ENCODE peak calls at places on chromosomes 2 and 18, in four cellular contexts. One of them, this sample, is unnamed.

GRCh38 chr2:95372845-95373244 is 29.7 kb upstream of the FAHD2A start:
- DNase-seq in choroid plexus epithelial cell: no peak
- DNase-seq in left ventricle myocardium inferior: peak
- DNase-seq in MCF 10A: no peak
- DNase-seq in this sample: peak

GRCh38 chr2:208906330-208906729 is 499.7 kb downstream of the PTH2R start:
- DNase-seq in choroid plexus epithelial cell: no peak
- DNase-seq in left ventricle myocardium inferior: no peak
- DNase-seq in MCF 10A: no peak
- DNase-seq in this sample: no peak

GRCh38 chr2:127125821-127126220 is 18.9 kb upstream of the BIN1 start:
- DNase-seq in choroid plexus epithelial cell: no peak
- DNase-seq in left ventricle myocardium inferior: no peak
- DNase-seq in MCF 10A: no peak
- DNase-seq in this sample: no peak

GRCh38 chr2:15782009-15782751 is 158.2 kb upstream of the MYCN start:
- DNase-seq in choroid plexus epithelial cell: no peak
- DNase-seq in left ventricle myocardium inferior: no peak
- DNase-seq in MCF 10A: peak
- DNase-seq in this sample: no peak

GRCh38 chr2:8822218-8822617 is 15.2 kb downstream of the KIDINS220 start:
- DNase-seq in choroid plexus epithelial cell: peak
- DNase-seq in left ventricle myocardium inferior: no peak
- DNase-seq in MCF 10A: peak
- DNase-seq in this sample: no peak

GRCh38 chr2:43745457-43745856 is 28.4 kb upstream of the DYNC2LI1 start:
- DNase-seq in choroid plexus epithelial cell: peak
- DNase-seq in left ventricle myocardium inferior: no peak
- DNase-seq in MCF 10A: no peak
- DNase-seq in this sample: no peak

GRCh38 chr2:208363485-208363884 is 43.1 kb upstream of the PTH2R start:
- DNase-seq in choroid plexus epithelial cell: peak
- DNase-seq in left ventricle myocardium inferior: no peak
- DNase-seq in MCF 10A: peak
- DNase-seq in this sample: no peak

GRCh38 chr2:241063587-241063986 is 38.5 kb downstream of the MTERF4 start:
- DNase-seq in choroid plexus epithelial cell: no peak
- DNase-seq in left ventricle myocardium inferior: no peak
- DNase-seq in MCF 10A: peak
- DNase-seq in this sample: no peak

GRCh38 chr2:17757321-17757720 is 3.4 kb downstream of the GEN1 start:
- DNase-seq in choroid plexus epithelial cell: peak
- DNase-seq in left ventricle myocardium inferior: no peak
- DNase-seq in MCF 10A: peak
- DNase-seq in this sample: no peak
- TF ChIP-seq CTCF in choroid plexus epithelial cell: no peak
- TF ChIP-seq CTCF in left ventricle myocardium inferior: no peak
- TF ChIP-seq CTCF in MCF 10A: no peak
- TF ChIP-seq CTCF in this sample: peak

GRCh38 chr2:167340322-167340721 is 452.0 kb downstream of the XIRP2 start:
- DNase-seq in choroid plexus epithelial cell: no peak
- DNase-seq in left ventricle myocardium inferior: no peak
- DNase-seq in MCF 10A: no peak
- DNase-seq in this sample: no peak

GRCh38 chr2:167345559-167345958 is 457.3 kb downstream of the XIRP2 start:
- DNase-seq in choroid plexus epithelial cell: no peak
- DNase-seq in left ventricle myocardium inferior: no peak
- DNase-seq in MCF 10A: no peak
- DNase-seq in this sample: no peak

DNA sequence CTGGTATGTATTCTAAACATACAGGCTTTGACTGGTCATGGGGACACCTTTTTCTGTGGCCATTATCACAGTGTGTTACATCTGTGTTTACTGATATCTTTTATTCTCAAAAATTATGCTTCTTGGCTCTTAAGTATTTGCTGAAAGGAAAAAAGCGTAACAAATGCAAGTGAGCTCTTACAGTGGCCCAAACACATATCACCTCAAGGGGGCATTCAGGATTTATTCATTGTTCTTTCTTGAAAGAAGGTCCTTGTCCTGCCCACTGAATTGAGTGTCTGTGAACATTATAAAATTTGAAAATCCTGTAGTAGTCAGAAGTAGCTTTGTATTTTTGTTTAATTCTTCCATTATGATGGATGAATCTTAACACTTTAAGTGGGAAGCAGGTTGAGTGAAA is 454.5 kb downstream of the XIRP2 start:
- DNase-seq in choroid plexus epithelial cell: peak
- DNase-seq in left ventricle myocardium inferior: no peak
- DNase-seq in MCF 10A: no peak
- DNase-seq in this sample: no peak
- TF ChIP-seq CTCF in choroid plexus epithelial cell: peak
- TF ChIP-seq CTCF in left ventricle myocardium inferior: no peak
- TF ChIP-seq CTCF in MCF 10A: no peak
- TF ChIP-seq CTCF in this sample: peak

DNA sequence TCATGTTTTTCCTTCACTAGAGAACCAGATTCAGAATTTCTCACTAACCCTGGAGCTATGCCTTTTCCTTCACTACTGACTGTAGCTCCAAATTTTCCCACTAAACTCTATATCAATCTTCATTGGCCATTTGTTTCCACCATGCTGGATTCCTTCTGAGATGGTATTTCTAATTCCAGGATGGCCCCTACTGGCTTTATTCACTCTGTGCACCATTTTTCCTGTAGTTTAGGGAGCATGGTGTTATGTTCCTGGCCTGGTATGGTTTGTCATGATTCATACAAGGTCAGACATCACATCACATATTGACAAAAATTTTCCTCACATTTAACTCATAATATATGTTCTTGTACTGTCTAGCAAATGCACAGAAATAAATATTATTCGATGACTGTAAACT is 229.2 kb upstream of the TFPI start:
- DNase-seq in choroid plexus epithelial cell: peak
- DNase-seq in left ventricle myocardium inferior: no peak
- DNase-seq in MCF 10A: peak
- DNase-seq in this sample: no peak
- TF ChIP-seq CTCF in choroid plexus epithelial cell: peak
- TF ChIP-seq CTCF in left ventricle myocardium inferior: no peak
- TF ChIP-seq CTCF in MCF 10A: no peak
- TF ChIP-seq CTCF in this sample: no peak

GRCh38 chr18:45441110-45441842 is 174.0 kb upstream of the SLC14A2 start:
- DNase-seq in choroid plexus epithelial cell: peak
- DNase-seq in left ventricle myocardium inferior: no peak
- DNase-seq in MCF 10A: peak
- DNase-seq in this sample: no peak
- TF ChIP-seq CTCF in choroid plexus epithelial cell: peak
- TF ChIP-seq CTCF in left ventricle myocardium inferior: peak
- TF ChIP-seq CTCF in MCF 10A: peak
- TF ChIP-seq CTCF in this sample: peak

GRCh38 chr2:29931818-29932217 is 10.4 kb upstream of the ALK start:
- DNase-seq in choroid plexus epithelial cell: no peak
- DNase-seq in left ventricle myocardium inferior: no peak
- DNase-seq in MCF 10A: no peak
- DNase-seq in this sample: no peak
- TF ChIP-seq CTCF in choroid plexus epithelial cell: no peak
- TF ChIP-seq CTCF in left ventricle myocardium inferior: no peak
- TF ChIP-seq CTCF in MCF 10A: no peak
- TF ChIP-seq CTCF in this sample: no peak

GRCh38 chr18:47345291-47345690 is 93.8 kb upstream of the SKOR2 start:
- DNase-seq in choroid plexus epithelial cell: no peak
- DNase-seq in left ventricle myocardium inferior: no peak
- DNase-seq in MCF 10A: no peak
- DNase-seq in this sample: no peak
- TF ChIP-seq CTCF in choroid plexus epithelial cell: no peak
- TF ChIP-seq CTCF in left ventricle myocardium inferior: peak
- TF ChIP-seq CTCF in MCF 10A: no peak
- TF ChIP-seq CTCF in this sample: no peak

This sample was measured in chondrocyte.